ENCODE peak calls at places on chromosomes 13 and 19, in six cellular contexts. I is esophagus squamous epithelium, E is brain microvascular endothelial cell, Y is progenitor cell of endocrine pancreas, R is fibroblast of lung, O is neural crest cell. U is an unnamed sample.

GRCh38 chr13:32530841-32531253 is 7.7 kb downstream of the N4BP2L2 start:
- DNase-seq in I (no peak), E (peak; percentile 54), Y (no peak), R (peak; percentile 87), O (no peak), U (no peak)

GRCh38 chr13:31764556-31764955 is 25.2 kb downstream of the RXFP2 start:
- DNase-seq in I (no peak), E (no peak), Y (no peak), R (no peak), O (no peak), U (no peak)

GRCh38 chr19:3409346-3410064 is 43.1 kb downstream of the NFIC start:
- DNase-seq in I (no peak), E (no peak), Y (no peak), R (no peak), O (no peak), U (no peak)

GRCh38 chr13:101248739-101249138 is 167.6 kb downstream of the NALCN start:
- DNase-seq in I (no peak), E (no peak), Y (no peak), R (no peak), O (no peak), U (no peak)

GRCh38 chr13:95707442-95708389 is 30.8 kb downstream of the DNAJC3 start:
- DNase-seq in I (no peak), E (no peak), Y (no peak), R (no peak), O (no peak), U (no peak)

GRCh38 chr19:55258476-55258827 is 365 bp downstream of the PPP6R1 start:
- DNase-seq in I (no peak), E (no peak), Y (peak; percentile 31), R (no peak), O (peak; percentile 22), U (no peak)

GRCh38 chr19:47156861-47157454 is 26.3 kb downstream of the SAE1 start:
- DNase-seq in I (no peak), E (no peak), Y (no peak), R (peak; percentile 72), O (no peak), U (no peak)

GRCh38 chr13:101025519-101025918 is 350.9 kb upstream of the TMTC4 start:
- DNase-seq in I (no peak), E (no peak), Y (no peak), R (no peak), O (no peak), U (no peak)

DNA sequence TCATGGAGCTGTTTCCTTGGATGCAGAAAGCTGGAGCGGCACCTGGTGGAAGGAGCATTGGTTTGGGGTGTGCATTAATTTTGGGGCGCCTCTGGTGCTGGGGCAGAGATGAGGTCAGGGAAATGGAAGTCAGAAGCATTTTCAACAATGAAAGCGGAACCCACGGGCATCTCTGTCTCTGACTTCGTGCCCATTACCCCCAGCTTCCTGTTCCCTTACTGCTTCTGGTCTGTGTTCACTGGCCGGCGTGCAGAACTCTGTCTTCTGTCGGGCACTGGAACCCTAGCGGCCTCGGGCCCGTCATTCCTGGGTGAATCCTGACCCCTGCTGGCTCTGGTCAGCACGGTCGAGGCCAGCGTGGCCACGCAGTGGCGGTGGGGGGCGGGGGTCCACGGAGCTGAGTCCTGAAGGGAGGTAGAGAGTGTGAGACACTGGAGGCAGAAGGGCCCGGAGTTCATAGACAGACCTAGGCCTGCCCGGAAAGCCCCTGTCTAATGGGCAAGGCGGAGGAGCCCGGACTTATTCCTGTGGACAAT is 7.9 kb upstream of the LINGO3 start:
- DNase-seq in I (no peak), E (peak; percentile 35), Y (peak; percentile 53), R (peak; percentile 63), O (peak; percentile 75), U (peak; percentile 48)
- TF ChIP-seq CTCF in I (peak; percentile 35), E (peak; percentile 78), Y (peak; percentile 68), R (peak; percentile 68), O (peak; percentile 64), U (peak; percentile 55)

DNA sequence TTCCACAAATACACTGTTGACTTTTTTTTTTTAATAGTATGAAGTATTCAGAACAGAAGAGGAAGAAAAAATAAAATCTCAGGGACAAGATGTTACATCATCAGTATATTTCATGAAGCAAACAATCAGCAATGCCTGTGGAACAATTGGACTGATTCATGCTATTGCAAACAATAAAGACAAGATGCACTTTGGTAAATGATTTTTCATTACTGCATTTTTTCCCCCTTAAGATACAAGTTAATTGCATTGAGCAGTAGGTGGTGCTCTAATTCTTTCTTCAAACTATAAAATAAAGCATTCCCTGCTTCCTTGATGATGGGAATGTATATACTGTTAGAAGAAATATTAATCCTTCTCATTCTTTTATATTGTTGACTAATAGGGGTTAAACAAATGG is 17.1 kb downstream of the UCHL3 start:
- DNase-seq in I (no peak), E (no peak), Y (no peak), R (peak; percentile 68), O (no peak), U (no peak)
- TF ChIP-seq CTCF in I (no peak), E (peak; percentile 27), Y (peak; percentile 37), R (no peak), O (peak; percentile 60), U (no peak)

GRCh38 chr19:40335855-40336700 is 12.1 kb downstream of the C19orf47 start:
- DNase-seq in I (no peak), E (no peak), Y (no peak), R (no peak), O (no peak), U (no peak)

GRCh38 chr19:40337594-40337993 is 10.6 kb downstream of the C19orf47 start:
- DNase-seq in I (no peak), E (no peak), Y (no peak), R (no peak), O (no peak), U (no peak)

GRCh38 chr19:40337107-40337506 is 11.1 kb downstream of the C19orf47 start:
- DNase-seq in I (no peak), E (no peak), Y (no peak), R (no peak), O (no peak), U (no peak)

GRCh38 chr19:40341601-40342482 is 6.4 kb downstream of the C19orf47 start:
- DNase-seq in I (no peak), E (no peak), Y (no peak), R (no peak), O (no peak), U (no peak)

GRCh38 chr19:40339018-40339728 is 9.0 kb downstream of the C19orf47 start:
- DNase-seq in I (no peak), E (no peak), Y (no peak), R (no peak), O (no peak), U (no peak)
- TF ChIP-seq CTCF in I (no peak), E (no peak), Y (no peak), R (no peak), O (no peak), U (no peak)

GRCh38 chr13:21638319-21639282 is 32.3 kb upstream of the FGF9 start:
- DNase-seq in I (no peak), E (no peak), Y (no peak), R (peak; percentile 36), O (peak; percentile 43), U (no peak)
- TF ChIP-seq CTCF in I (peak; percentile 69), E (peak; percentile 59), Y (peak; percentile 90), R (peak; percentile 59), O (peak; percentile 90), U (peak; percentile 92)

GRCh38 chr19:33301011-33301899 is 1.1 kb downstream of the CEBPA start:
- DNase-seq in I (no peak), E (no peak), Y (no peak), R (no peak), O (no peak), U (no peak)

GRCh38 chr19:33303791-33304759 is 1.7 kb upstream of the CEBPA start:
- DNase-seq in I (no peak), E (no peak), Y (no peak), R (peak; percentile 29), O (no peak), U (no peak)

GRCh38 chr19:33302974-33303790 is 848 bp upstream of the CEBPA start:
- DNase-seq in I (no peak), E (peak; percentile 15), Y (peak; percentile 69), R (peak; percentile 52), O (peak; percentile 52), U (peak; percentile 26)

GRCh38 chr19:33301900-33302174 is 497 bp downstream of the CEBPA start:
- DNase-seq in I (no peak), E (no peak), Y (no peak), R (no peak), O (no peak), U (no peak)

DNA sequence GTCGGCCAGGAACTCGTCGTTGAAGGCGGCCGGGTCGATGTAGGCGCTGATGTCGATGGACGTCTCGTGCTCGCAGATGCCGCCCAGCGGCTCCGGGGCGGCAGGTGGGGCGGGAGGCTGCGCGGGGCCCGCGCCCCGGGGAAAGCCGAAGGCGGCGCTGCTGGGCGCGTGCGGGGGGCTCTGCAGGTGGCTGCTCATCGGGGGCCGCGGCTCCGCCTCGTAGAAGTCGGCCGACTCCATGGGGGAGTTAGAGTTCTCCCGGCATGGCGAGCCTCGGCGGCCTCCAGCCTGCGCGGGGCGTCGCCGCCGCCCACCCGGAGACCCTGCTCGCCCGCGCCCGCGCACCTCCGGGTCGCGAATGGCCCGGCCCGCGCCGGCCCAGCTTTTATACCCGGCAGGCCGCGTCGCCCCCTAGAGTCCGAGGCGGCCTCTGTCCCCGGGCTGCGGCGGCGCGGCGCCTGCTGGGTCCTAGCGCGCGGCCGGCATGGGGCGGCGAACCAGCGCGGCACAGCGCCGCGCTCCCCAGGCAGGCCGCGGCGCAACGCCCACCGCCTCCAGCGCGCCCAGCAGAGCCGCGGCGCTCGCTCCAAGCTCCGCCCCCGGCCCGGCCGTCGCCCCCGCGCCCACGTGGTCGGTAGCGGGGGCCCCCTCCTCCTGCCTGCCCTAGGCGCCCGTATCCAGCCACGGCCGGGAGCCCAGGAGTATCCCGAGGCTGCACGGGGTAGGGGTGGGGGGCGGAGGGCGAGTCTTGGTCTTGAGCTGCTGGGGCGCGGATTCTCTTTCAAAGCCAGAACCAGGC is at the start of gene CEBPA:
- DNase-seq in I (no peak), E (peak; percentile 35), Y (peak; percentile 81), R (peak; percentile 77), O (peak; percentile 72), U (peak; percentile 74)
- TF ChIP-seq CTCF in I (no peak), E (peak; percentile 39), Y (peak; percentile 63), R (peak; percentile 18), O (peak; percentile 58), U (peak; percentile 54)

DNA sequence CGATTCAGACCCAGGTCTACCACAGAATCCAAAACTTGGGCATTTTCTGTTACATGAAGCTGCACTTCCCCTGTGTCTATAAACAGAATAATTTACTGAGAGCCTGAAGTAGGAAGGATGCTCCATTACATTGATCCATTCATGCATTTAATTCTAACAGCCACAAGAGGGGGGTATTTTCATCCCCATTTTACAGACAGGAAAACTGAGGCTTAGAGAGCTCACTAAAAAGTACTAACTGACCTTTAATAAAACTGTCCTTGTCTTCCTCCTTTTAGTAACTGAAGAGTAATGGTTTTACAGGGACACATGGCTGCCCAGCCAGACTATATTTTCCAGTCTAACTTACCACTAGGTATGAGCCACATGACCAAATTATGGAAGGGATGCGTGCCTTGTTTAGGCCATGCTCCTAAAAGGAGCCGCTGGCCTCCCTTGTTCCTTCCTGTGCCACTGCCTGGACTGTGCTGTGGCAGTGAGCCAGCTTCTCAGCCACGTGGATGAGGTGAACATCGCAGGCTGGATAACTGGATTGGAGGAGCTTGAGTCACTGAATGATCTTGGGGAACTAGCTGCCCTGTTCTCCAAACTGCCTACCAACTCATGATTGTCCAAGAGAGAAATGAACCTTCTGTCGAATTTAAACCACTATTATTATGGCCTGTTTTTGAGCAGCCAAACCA is 108.3 kb downstream of the DOCK9 start:
- DNase-seq in I (no peak), E (no peak), Y (no peak), R (no peak), O (no peak), U (no peak)
- TF ChIP-seq CTCF in I (no peak), E (no peak), Y (peak; percentile 32), R (peak; percentile 23), O (peak; percentile 49), U (peak; percentile 18)

U was measured in natural killer cell.